ENCODE peak calls at places on chromosomes 13 and 19, in nine cellular contexts. D is IMR-90, K is right cardiac atrium, B is GM23248, X is thoracic aorta, Q is H9, C is cardiac muscle cell, A is fibroblast of lung, J is neural progenitor cell. F is an unnamed sample.

GRCh38 chr13:95624020-95624419 is 20.5 kb downstream of the DZIP1 start:
- DNase-seq in D (peak; percentile 64), K (no peak), B (peak; percentile 73), X (no peak), Q (peak; percentile 36), C (peak; percentile 71), A (peak; percentile 72), J (peak; percentile 70), F (no peak)

GRCh38 chr13:27263438-27263837 is 7.2 kb upstream of the RASL11A start:
- DNase-seq in D (no peak), K (no peak), B (peak; percentile 24), X (no peak), Q (no peak), C (no peak), A (no peak), J (no peak), F (no peak)

GRCh38 chr19:444677-445210 is 16.1 kb downstream of the SHC2 start:
- DNase-seq in D (no peak), K (no peak), B (no peak), X (no peak), Q (no peak), C (no peak), A (no peak), J (no peak), F (no peak)

GRCh38 chr19:46515879-46516350 is 20.2 kb upstream of the PNMA8B start:
- DNase-seq in D (peak; percentile 33), K (no peak), B (peak; percentile 74), X (no peak), Q (peak; percentile 35), C (peak; percentile 34), A (peak; percentile 44), J (peak; percentile 57), F (no peak)

GRCh38 chr13:79056706-79057105 is 349.3 kb downstream of the RBM26 start:
- DNase-seq in D (no peak), K (no peak), B (no peak), X (no peak), Q (no peak), C (no peak), A (no peak), J (no peak), F (no peak)

GRCh38 chr19:9786342-9786741 is 17.8 kb upstream of the ZNF846 start:
- DNase-seq in D (no peak), K (peak; percentile 73), B (no peak), X (no peak), Q (no peak), C (no peak), A (no peak), J (no peak), F (no peak)

GRCh38 chr13:19052180-19052579 is 129.4 kb downstream of the TUBA3C start:
- DNase-seq in D (no peak), K (no peak), B (no peak), X (no peak), Q (no peak), C (no peak), A (no peak), J (no peak), F (no peak)

GRCh38 chr19:39828015-39828633 is 5.8 kb downstream of the DYRK1B start:
- DNase-seq in D (no peak), K (peak; percentile 59), B (no peak), X (no peak), Q (no peak), C (no peak), A (no peak), J (no peak), F (no peak)

GRCh38 chr13:112103260-112103843 is 36.4 kb downstream of the SOX1 start:
- DNase-seq in D (no peak), K (no peak), B (no peak), X (no peak), Q (no peak), C (no peak), A (no peak), J (peak; percentile 76), F (no peak)

GRCh38 chr19:15136234-15136954 is 29.2 kb downstream of the SYDE1 start:
- DNase-seq in D (peak; percentile 82), K (no peak), B (peak; percentile 28), X (no peak), Q (no peak), C (no peak), A (peak; percentile 28), J (no peak), F (no peak)

GRCh38 chr13:114146629-114147028 is 14.2 kb upstream of the RASA3 start:
- DNase-seq in D (no peak), K (no peak), B (no peak), X (no peak), Q (no peak), C (peak; percentile 45), A (no peak), J (peak; percentile 51), F (no peak)

GRCh38 chr13:40774672-40775071 is 3.7 kb upstream of the MRPS31 start:
- DNase-seq in D (no peak), K (no peak), B (no peak), X (no peak), Q (no peak), C (no peak), A (no peak), J (no peak), F (no peak)

GRCh38 chr13:94079876-94080275 is 399.6 kb downstream of the DCT start:
- DNase-seq in D (peak; percentile 54), K (no peak), B (peak; percentile 55), X (no peak), Q (no peak), C (no peak), A (peak; percentile 69), J (no peak), F (no peak)

GRCh38 chr19:33755314-33756020 is 41.2 kb upstream of the KCTD15 start:
- DNase-seq in D (no peak), K (no peak), B (no peak), X (no peak), Q (no peak), C (no peak), A (no peak), J (peak; percentile 30), F (no peak)

GRCh38 chr13:37295046-37295445 is 189.6 kb upstream of the CSNK1A1L start:
- DNase-seq in D (no peak), K (peak; percentile 88), B (no peak), X (no peak), Q (no peak), C (no peak), A (no peak), J (no peak), F (no peak)

DNA sequence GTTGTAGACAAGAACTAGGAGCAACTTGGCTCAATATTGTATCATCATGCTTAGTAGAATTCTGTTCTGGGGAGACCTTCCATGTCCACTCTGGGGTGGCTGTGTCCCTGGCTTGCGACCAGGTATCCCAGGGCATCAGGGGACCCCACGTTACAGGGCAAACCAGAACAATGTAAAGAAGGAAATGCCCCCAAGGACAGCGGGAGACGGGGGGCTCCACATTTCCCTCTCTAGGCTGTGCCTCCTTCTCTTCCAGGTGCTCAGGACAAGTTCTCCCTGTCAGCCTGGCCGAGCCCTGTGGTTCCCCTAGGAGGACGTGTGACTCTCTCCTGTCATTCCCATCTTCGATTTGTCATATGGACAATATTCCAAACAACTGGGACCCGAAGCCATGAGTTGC is 30.8 kb downstream of the LAIR2 start:
- DNase-seq in D (no peak), K (no peak), B (no peak), X (no peak), Q (no peak), C (no peak), A (no peak), J (no peak), F (no peak)
- H3K9me3 ChIP-seq in D (peaks cover 22% of the 10 kb centered on the region), K (no peaks in the 10 kb centered on the region), B (no peaks in the 10 kb centered on the region), X (no peaks in the 10 kb centered on the region), Q (peaks cover 82% of the 10 kb centered on the region), C (no peaks in the 10 kb centered on the region), A (no peaks in the 10 kb centered on the region), J (peaks cover 10% of the 10 kb centered on the region), F (peaks cover 37% of the 10 kb centered on the region)

GRCh38 chr19:35125270-35125717 is 9.6 kb downstream of the LGI4 start:
- DNase-seq in D (no peak), K (no peak), B (no peak), X (no peak), Q (no peak), C (no peak), A (no peak), J (no peak), F (no peak)

GRCh38 chr19:35127871-35128270 is 7.0 kb downstream of the LGI4 start:
- DNase-seq in D (no peak), K (no peak), B (no peak), X (no peak), Q (no peak), C (no peak), A (no peak), J (no peak), F (no peak)

GRCh38 chr19:35125746-35126623 is 8.9 kb downstream of the LGI4 start:
- DNase-seq in D (no peak), K (no peak), B (no peak), X (no peak), Q (no peak), C (no peak), A (no peak), J (no peak), F (no peak)

GRCh38 chr19:35128398-35129057 is 6.3 kb downstream of the LGI4 start:
- DNase-seq in D (no peak), K (no peak), B (no peak), X (no peak), Q (no peak), C (no peak), A (no peak), J (no peak), F (no peak)

GRCh38 chr19:35126624-35126959 is 8.3 kb downstream of the LGI4 start:
- DNase-seq in D (no peak), K (peak; percentile 74), B (no peak), X (no peak), Q (peak; percentile 51), C (no peak), A (no peak), J (peak; percentile 9), F (no peak)
- H3K27me3 ChIP-seq in D (peaks cover 6% of the 10 kb centered on the region), K (no peaks in the 10 kb centered on the region), B (no peaks in the 10 kb centered on the region), X (no peaks in the 10 kb centered on the region), Q (no peaks in the 10 kb centered on the region), C (no peaks in the 10 kb centered on the region), A (peaks cover 10% of the 10 kb centered on the region), J (no peaks in the 10 kb centered on the region), F (peaks cover 26% of the 10 kb centered on the region)

DNA sequence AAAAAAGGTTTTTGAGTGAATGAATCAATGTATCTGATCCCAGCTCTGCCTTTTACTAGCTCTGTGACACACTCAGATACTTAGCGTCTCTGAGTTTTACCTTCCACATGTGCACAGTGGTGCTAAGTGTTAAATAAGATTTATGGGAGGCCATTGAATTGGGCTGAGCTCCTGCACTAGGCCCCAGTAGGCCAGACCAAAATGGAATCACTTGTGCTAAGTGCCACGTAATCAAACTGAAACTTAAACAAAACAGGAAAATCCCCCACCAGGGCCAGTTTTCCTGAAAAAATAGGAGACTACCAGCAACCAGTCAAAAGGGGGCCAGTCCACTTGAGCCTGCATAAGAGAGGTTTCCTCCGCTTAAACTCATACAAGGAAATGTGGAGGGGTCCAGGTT is 40.9 kb downstream of the GJA3 start:
- DNase-seq in D (no peak), K (no peak), B (no peak), X (no peak), Q (no peak), C (no peak), A (no peak), J (no peak), F (no peak)
- H3K27ac ChIP-seq in D (no peak overlapping the region), K (peak overlapping the region; percentile 30), B (peak overlapping the region; percentile 81), X (peak overlapping the region; percentile 26), Q (peak overlapping the region; percentile 66), C (peak overlapping the region; percentile 33), A (no peak overlapping the region), J (no peak overlapping the region), F (peak overlapping the region; percentile 72)

DNA sequence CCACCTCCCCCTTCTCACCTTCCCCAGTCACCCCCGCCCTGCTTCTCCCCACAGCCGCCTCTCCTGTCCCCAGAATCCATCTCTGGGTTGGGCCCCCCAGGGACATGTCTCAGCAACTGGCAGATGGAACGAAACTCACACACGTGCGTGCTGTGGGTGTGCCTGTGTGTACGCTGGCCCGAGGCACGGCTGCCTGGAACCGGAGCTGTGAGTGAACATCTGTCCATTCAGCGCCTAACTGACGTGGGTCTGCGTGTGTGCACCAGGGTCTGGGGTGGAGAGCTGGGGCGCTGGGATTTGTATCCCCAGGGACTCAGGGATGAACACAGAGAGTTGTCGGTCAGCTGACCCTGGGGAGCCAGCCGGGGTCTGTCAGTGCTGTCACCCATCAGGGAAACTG is 752 bp upstream of the HAS1 start:
- DNase-seq in D (no peak), K (peak; percentile 74), B (peak; percentile 69), X (no peak), Q (no peak), C (no peak), A (no peak), J (no peak), F (no peak)
- H3K9me3 ChIP-seq in D (no peaks in the 10 kb centered on the region), K (no peaks in the 10 kb centered on the region), B (no peaks in the 10 kb centered on the region), X (no peaks in the 10 kb centered on the region), Q (no peaks in the 10 kb centered on the region), C (no peaks in the 10 kb centered on the region), A (no peaks in the 10 kb centered on the region), J (no peaks in the 10 kb centered on the region), F (no peaks in the 10 kb centered on the region)

F was measured in AG04450.